ENCODE peak calls at places on chromosomes 2 and 18, in ten cellular contexts. One of them, this sample, is unnamed.
A peak's percentile ranks its signal among the peaks of the same experiment; 100 is the strongest.

GRCh38 chr2:204749319-204749718 is 204.0 kb downstream of the PARD3B start:
- DNase-seq in Peyer's patch: no peak
- DNase-seq in bronchial epithelial cell: peak; percentile 64
- DNase-seq in uterus: no peak
- DNase-seq in CD8-positive, alpha-beta T cell: no peak
- DNase-seq in upper lobe of left lung: no peak
- DNase-seq in IMR-90: peak; percentile 81
- DNase-seq in foreskin fibroblast: peak; percentile 36
- DNase-seq in sigmoid colon: no peak
- DNase-seq in fibroblast of mammary gland: peak; percentile 80
- DNase-seq in this sample: no peak

GRCh38 chr2:225637199-225637598 is 237.7 kb downstream of the NYAP2 start:
- DNase-seq in Peyer's patch: no peak
- DNase-seq in bronchial epithelial cell: no peak
- DNase-seq in uterus: no peak
- DNase-seq in CD8-positive, alpha-beta T cell: no peak
- DNase-seq in upper lobe of left lung: no peak
- DNase-seq in IMR-90: no peak
- DNase-seq in foreskin fibroblast: peak; percentile 17
- DNase-seq in sigmoid colon: no peak
- DNase-seq in fibroblast of mammary gland: peak; percentile 13
- DNase-seq in this sample: no peak

GRCh38 chr2:164911832-164912231 is 43.5 kb downstream of the SLC38A11 start:
- DNase-seq in Peyer's patch: no peak
- DNase-seq in bronchial epithelial cell: peak; percentile 87
- DNase-seq in uterus: no peak
- DNase-seq in CD8-positive, alpha-beta T cell: no peak
- DNase-seq in upper lobe of left lung: no peak
- DNase-seq in IMR-90: no peak
- DNase-seq in foreskin fibroblast: no peak
- DNase-seq in sigmoid colon: no peak
- DNase-seq in fibroblast of mammary gland: no peak
- DNase-seq in this sample: no peak

GRCh38 chr2:218257390-218257981 is 3.3 kb upstream of the GPBAR1 start:
- DNase-seq in Peyer's patch: peak; percentile 70
- DNase-seq in bronchial epithelial cell: peak; percentile 36
- DNase-seq in uterus: no peak
- DNase-seq in CD8-positive, alpha-beta T cell: peak; percentile 59
- DNase-seq in upper lobe of left lung: no peak
- DNase-seq in IMR-90: no peak
- DNase-seq in foreskin fibroblast: no peak
- DNase-seq in sigmoid colon: peak; percentile 56
- DNase-seq in fibroblast of mammary gland: peak; percentile 34
- DNase-seq in this sample: no peak

GRCh38 chr2:219645631-219646527 is 18.4 kb downstream of the SLC4A3 start:
- DNase-seq in Peyer's patch: peak; percentile 22
- DNase-seq in bronchial epithelial cell: peak; percentile 74
- DNase-seq in uterus: no peak
- DNase-seq in CD8-positive, alpha-beta T cell: no peak
- DNase-seq in upper lobe of left lung: no peak
- DNase-seq in IMR-90: peak; percentile 82
- DNase-seq in foreskin fibroblast: peak; percentile 73
- DNase-seq in sigmoid colon: no peak
- DNase-seq in fibroblast of mammary gland: peak; percentile 87
- DNase-seq in this sample: no peak

GRCh38 chr18:4264347-4264791 is 190.7 kb downstream of the DLGAP1 start:
- DNase-seq in Peyer's patch: no peak
- DNase-seq in bronchial epithelial cell: no peak
- DNase-seq in uterus: peak; percentile 16
- DNase-seq in CD8-positive, alpha-beta T cell: no peak
- DNase-seq in upper lobe of left lung: no peak
- DNase-seq in IMR-90: no peak
- DNase-seq in foreskin fibroblast: no peak
- DNase-seq in sigmoid colon: no peak
- DNase-seq in fibroblast of mammary gland: no peak
- DNase-seq in this sample: no peak

GRCh38 chr18:27124196-27124595 is 60.9 kb downstream of the CHST9 start:
- DNase-seq in Peyer's patch: no peak
- DNase-seq in bronchial epithelial cell: no peak
- DNase-seq in uterus: no peak
- DNase-seq in CD8-positive, alpha-beta T cell: no peak
- DNase-seq in upper lobe of left lung: no peak
- DNase-seq in IMR-90: no peak
- DNase-seq in foreskin fibroblast: no peak
- DNase-seq in sigmoid colon: no peak
- DNase-seq in fibroblast of mammary gland: no peak
- DNase-seq in this sample: no peak

GRCh38 chr18:7021994-7022840 is 95.4 kb downstream of the LAMA1 start:
- DNase-seq in Peyer's patch: peak; percentile 77
- DNase-seq in bronchial epithelial cell: peak; percentile 79
- DNase-seq in uterus: no peak
- DNase-seq in CD8-positive, alpha-beta T cell: no peak
- DNase-seq in upper lobe of left lung: no peak
- DNase-seq in IMR-90: peak; percentile 43
- DNase-seq in foreskin fibroblast: peak; percentile 22
- DNase-seq in sigmoid colon: no peak
- DNase-seq in fibroblast of mammary gland: peak; percentile 49
- DNase-seq in this sample: no peak

GRCh38 chr2:163692081-163692480 is 43.7 kb downstream of the FIGN start:
- DNase-seq in Peyer's patch: no peak
- DNase-seq in bronchial epithelial cell: peak; percentile 19
- DNase-seq in uterus: no peak
- DNase-seq in CD8-positive, alpha-beta T cell: no peak
- DNase-seq in upper lobe of left lung: no peak
- DNase-seq in IMR-90: no peak
- DNase-seq in foreskin fibroblast: no peak
- DNase-seq in sigmoid colon: no peak
- DNase-seq in fibroblast of mammary gland: peak; percentile 31
- DNase-seq in this sample: no peak

GRCh38 chr2:163693484-163693883 is 42.3 kb downstream of the FIGN start:
- DNase-seq in Peyer's patch: no peak
- DNase-seq in bronchial epithelial cell: no peak
- DNase-seq in uterus: no peak
- DNase-seq in CD8-positive, alpha-beta T cell: no peak
- DNase-seq in upper lobe of left lung: no peak
- DNase-seq in IMR-90: no peak
- DNase-seq in foreskin fibroblast: no peak
- DNase-seq in sigmoid colon: no peak
- DNase-seq in fibroblast of mammary gland: no peak
- DNase-seq in this sample: no peak

GRCh38 chr2:163697429-163697828 is 38.4 kb downstream of the FIGN start:
- DNase-seq in Peyer's patch: no peak
- DNase-seq in bronchial epithelial cell: no peak
- DNase-seq in uterus: no peak
- DNase-seq in CD8-positive, alpha-beta T cell: no peak
- DNase-seq in upper lobe of left lung: no peak
- DNase-seq in IMR-90: no peak
- DNase-seq in foreskin fibroblast: no peak
- DNase-seq in sigmoid colon: no peak
- DNase-seq in fibroblast of mammary gland: no peak
- DNase-seq in this sample: no peak

GRCh38 chr2:163690896-163691295 is 44.9 kb downstream of the FIGN start:
- DNase-seq in Peyer's patch: no peak
- DNase-seq in bronchial epithelial cell: no peak
- DNase-seq in uterus: no peak
- DNase-seq in CD8-positive, alpha-beta T cell: no peak
- DNase-seq in upper lobe of left lung: no peak
- DNase-seq in IMR-90: no peak
- DNase-seq in foreskin fibroblast: no peak
- DNase-seq in sigmoid colon: no peak
- DNase-seq in fibroblast of mammary gland: no peak
- DNase-seq in this sample: no peak

GRCh38 chr2:163692611-163693482 is 43.0 kb downstream of the FIGN start:
- DNase-seq in Peyer's patch: no peak
- DNase-seq in bronchial epithelial cell: no peak
- DNase-seq in uterus: no peak
- DNase-seq in CD8-positive, alpha-beta T cell: no peak
- DNase-seq in upper lobe of left lung: no peak
- DNase-seq in IMR-90: peak; percentile 54
- DNase-seq in foreskin fibroblast: no peak
- DNase-seq in sigmoid colon: no peak
- DNase-seq in fibroblast of mammary gland: peak; percentile 15
- DNase-seq in this sample: no peak
- H3K4me3 ChIP-seq in Peyer's patch: no peak overlapping the region
- H3K4me3 ChIP-seq in bronchial epithelial cell: no peak overlapping the region
- H3K4me3 ChIP-seq in uterus: no peak overlapping the region
- H3K4me3 ChIP-seq in CD8-positive, alpha-beta T cell: no peak overlapping the region
- H3K4me3 ChIP-seq in upper lobe of left lung: no peak overlapping the region
- H3K4me3 ChIP-seq in IMR-90: no peak overlapping the region
- H3K4me3 ChIP-seq in foreskin fibroblast: no peak overlapping the region
- H3K4me3 ChIP-seq in sigmoid colon: no peak overlapping the region
- H3K4me3 ChIP-seq in fibroblast of mammary gland: no peak overlapping the region
- H3K4me3 ChIP-seq in this sample: peak overlapping the region; percentile 36

DNA sequence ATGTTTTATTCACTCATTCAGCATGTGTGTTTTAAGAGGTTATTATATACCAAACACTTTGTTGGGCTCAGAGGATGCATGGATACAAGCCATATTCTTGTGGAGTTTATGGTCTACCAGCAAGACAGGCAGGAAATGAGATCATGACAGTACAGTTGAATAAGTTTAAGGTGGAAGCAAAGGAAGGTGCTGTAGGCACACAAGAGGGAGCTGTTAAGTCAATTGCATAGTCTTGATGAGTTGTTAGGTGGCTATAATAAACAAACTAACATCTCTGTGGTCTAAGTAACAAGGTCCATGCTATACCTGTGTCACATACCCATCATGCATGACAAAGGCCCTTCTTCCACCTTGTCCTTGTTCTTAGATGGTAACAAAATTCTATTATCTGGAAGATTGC is 538.3 kb downstream of the CNTNAP5 start:
- DNase-seq in Peyer's patch: no peak
- DNase-seq in bronchial epithelial cell: peak; percentile 1
- DNase-seq in uterus: no peak
- DNase-seq in CD8-positive, alpha-beta T cell: no peak
- DNase-seq in upper lobe of left lung: no peak
- DNase-seq in IMR-90: no peak
- DNase-seq in foreskin fibroblast: no peak
- DNase-seq in sigmoid colon: no peak
- DNase-seq in fibroblast of mammary gland: no peak
- DNase-seq in this sample: no peak
- TF ChIP-seq CTCF in Peyer's patch: peak; percentile 45
- TF ChIP-seq CTCF in bronchial epithelial cell: no peak
- TF ChIP-seq CTCF in uterus: no peak
- TF ChIP-seq CTCF in CD8-positive, alpha-beta T cell: no peak
- TF ChIP-seq CTCF in upper lobe of left lung: no peak
- TF ChIP-seq CTCF in IMR-90: no peak
- TF ChIP-seq CTCF in foreskin fibroblast: no peak
- TF ChIP-seq CTCF in sigmoid colon: no peak
- TF ChIP-seq CTCF in fibroblast of mammary gland: no peak
- TF ChIP-seq CTCF in this sample: no peak

GRCh38 chr18:57439985-57440330 is 4.8 kb downstream of the ONECUT2 start:
- DNase-seq in Peyer's patch: no peak
- DNase-seq in bronchial epithelial cell: no peak
- DNase-seq in uterus: no peak
- DNase-seq in CD8-positive, alpha-beta T cell: no peak
- DNase-seq in upper lobe of left lung: no peak
- DNase-seq in IMR-90: no peak
- DNase-seq in foreskin fibroblast: no peak
- DNase-seq in sigmoid colon: no peak
- DNase-seq in fibroblast of mammary gland: no peak
- DNase-seq in this sample: no peak

GRCh38 chr18:57441395-57441794 is 6.2 kb downstream of the ONECUT2 start:
- DNase-seq in Peyer's patch: no peak
- DNase-seq in bronchial epithelial cell: peak; percentile 49
- DNase-seq in uterus: no peak
- DNase-seq in CD8-positive, alpha-beta T cell: no peak
- DNase-seq in upper lobe of left lung: peak; percentile 69
- DNase-seq in IMR-90: peak; percentile 33
- DNase-seq in foreskin fibroblast: peak; percentile 38
- DNase-seq in sigmoid colon: no peak
- DNase-seq in fibroblast of mammary gland: peak; percentile 68
- DNase-seq in this sample: no peak

GRCh38 chr18:57438669-57439616 is 3.8 kb downstream of the ONECUT2 start:
- DNase-seq in Peyer's patch: no peak
- DNase-seq in bronchial epithelial cell: no peak
- DNase-seq in uterus: no peak
- DNase-seq in CD8-positive, alpha-beta T cell: no peak
- DNase-seq in upper lobe of left lung: peak; percentile 26
- DNase-seq in IMR-90: no peak
- DNase-seq in foreskin fibroblast: no peak
- DNase-seq in sigmoid colon: no peak
- DNase-seq in fibroblast of mammary gland: no peak
- DNase-seq in this sample: no peak

GRCh38 chr18:57439617-57439975 is 4.4 kb downstream of the ONECUT2 start:
- DNase-seq in Peyer's patch: no peak
- DNase-seq in bronchial epithelial cell: no peak
- DNase-seq in uterus: no peak
- DNase-seq in CD8-positive, alpha-beta T cell: no peak
- DNase-seq in upper lobe of left lung: peak; percentile 68
- DNase-seq in IMR-90: no peak
- DNase-seq in foreskin fibroblast: no peak
- DNase-seq in sigmoid colon: no peak
- DNase-seq in fibroblast of mammary gland: no peak
- DNase-seq in this sample: no peak

DNA sequence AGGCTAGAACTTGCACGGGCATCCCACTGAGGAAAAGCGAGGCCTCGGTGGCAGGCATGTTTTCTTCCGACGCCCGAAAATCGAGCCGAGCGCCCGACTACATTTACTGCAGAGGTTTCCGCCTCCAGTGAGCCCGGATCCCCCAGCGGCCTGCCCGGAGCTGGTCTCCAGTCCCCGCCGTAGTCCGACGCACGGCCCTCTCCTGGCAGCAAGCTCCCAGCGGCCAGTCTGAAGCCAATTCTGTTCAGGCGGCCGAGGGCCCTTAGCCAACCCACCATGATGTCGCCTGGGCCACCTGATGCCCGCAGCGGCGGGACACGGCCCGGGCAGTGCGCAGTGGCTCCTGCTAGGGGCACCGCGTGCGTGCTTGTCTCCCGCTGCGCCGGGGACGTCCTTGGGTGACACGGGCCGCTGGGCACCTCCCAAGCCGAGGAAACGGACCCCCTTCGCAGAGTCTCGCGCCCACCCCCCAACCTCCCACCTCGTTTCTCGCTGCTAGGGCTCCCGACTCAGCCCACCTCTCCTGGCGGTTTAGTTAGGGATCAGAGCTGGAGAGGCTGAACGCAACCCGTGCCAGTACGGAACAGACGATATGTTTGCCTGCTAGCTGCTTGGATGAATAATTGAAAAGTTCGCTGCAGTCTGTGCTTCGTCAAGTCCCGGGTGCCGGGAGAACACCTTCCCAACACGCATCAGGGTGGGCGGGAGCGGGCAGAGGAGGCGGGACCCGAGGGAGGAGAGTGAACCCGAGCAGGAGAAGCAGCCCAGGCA is 5.3 kb downstream of the ONECUT2 start:
- DNase-seq in Peyer's patch: no peak
- DNase-seq in bronchial epithelial cell: no peak
- DNase-seq in uterus: no peak
- DNase-seq in CD8-positive, alpha-beta T cell: no peak
- DNase-seq in upper lobe of left lung: peak; percentile 75
- DNase-seq in IMR-90: no peak
- DNase-seq in foreskin fibroblast: no peak
- DNase-seq in sigmoid colon: no peak
- DNase-seq in fibroblast of mammary gland: no peak
- DNase-seq in this sample: no peak
- H3K4me3 ChIP-seq in Peyer's patch: no peak overlapping the region
- H3K4me3 ChIP-seq in bronchial epithelial cell: no peak overlapping the region
- H3K4me3 ChIP-seq in uterus: no peak overlapping the region
- H3K4me3 ChIP-seq in CD8-positive, alpha-beta T cell: no peak overlapping the region
- H3K4me3 ChIP-seq in upper lobe of left lung: no peak overlapping the region
- H3K4me3 ChIP-seq in IMR-90: no peak overlapping the region
- H3K4me3 ChIP-seq in foreskin fibroblast: no peak overlapping the region
- H3K4me3 ChIP-seq in sigmoid colon: no peak overlapping the region
- H3K4me3 ChIP-seq in fibroblast of mammary gland: no peak overlapping the region
- H3K4me3 ChIP-seq in this sample: no peak overlapping the region

DNA sequence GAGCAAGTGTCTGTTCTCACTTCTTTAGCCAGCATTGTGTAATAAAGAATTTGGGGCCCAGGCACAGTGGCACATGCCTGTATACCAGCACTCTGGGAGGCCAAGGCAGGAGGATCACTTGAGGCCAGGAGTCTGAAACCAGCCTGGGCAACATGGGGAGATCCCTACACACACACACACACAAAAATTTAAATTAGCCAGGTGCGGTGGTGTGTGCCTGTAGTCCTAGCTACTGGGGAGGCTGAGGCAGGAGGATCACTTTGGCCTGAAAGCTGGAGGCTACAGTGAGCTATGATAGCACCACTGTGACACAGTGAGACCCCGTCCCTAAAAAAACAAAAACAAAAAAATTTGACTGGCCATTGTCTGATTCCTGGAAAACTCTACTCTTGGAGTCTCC is 8.3 kb downstream of the REV1 start:
- DNase-seq in Peyer's patch: no peak
- DNase-seq in bronchial epithelial cell: no peak
- DNase-seq in uterus: no peak
- DNase-seq in CD8-positive, alpha-beta T cell: no peak
- DNase-seq in upper lobe of left lung: no peak
- DNase-seq in IMR-90: no peak
- DNase-seq in foreskin fibroblast: no peak
- DNase-seq in sigmoid colon: no peak
- DNase-seq in fibroblast of mammary gland: no peak
- DNase-seq in this sample: no peak
- TF ChIP-seq CTCF in Peyer's patch: no peak
- TF ChIP-seq CTCF in bronchial epithelial cell: no peak
- TF ChIP-seq CTCF in uterus: no peak
- TF ChIP-seq CTCF in CD8-positive, alpha-beta T cell: no peak
- TF ChIP-seq CTCF in upper lobe of left lung: no peak
- TF ChIP-seq CTCF in IMR-90: no peak
- TF ChIP-seq CTCF in foreskin fibroblast: no peak
- TF ChIP-seq CTCF in sigmoid colon: no peak
- TF ChIP-seq CTCF in fibroblast of mammary gland: no peak
- TF ChIP-seq CTCF in this sample: no peak